ENCODE peak calls at places on chromosomes 1 and 21, in seven cellular contexts. L is K562, N is GM12878, B is SK-N-SH, R is HCT116, O is H1, C is HepG2. J is an unnamed sample. For H3K36me3 and H3K4me1, the result is how much of the 10 kb centered on the place peaks cover.

GRCh38 chr1:87240661-87241285 is 87.9 kb upstream of the LMO4 start:
- DNase-seq in L (no peak), O (no peak), N (no peak), B (no peak), R (no peak), C (no peak), J (no peak)

GRCh38 chr1:234473123-234473522 is 5.9 kb downstream of the TARBP1 start:
- DNase-seq in R (no peak), B (no peak), C (no peak), L (no peak), N (no peak), O (no peak), J (no peak)

GRCh38 chr1:201468501-201468843 is 516 bp downstream of the PHLDA3 start:
- DNase-seq in R (no peak), N (no peak), O (no peak), L (no peak), C (no peak), B (peak), J (no peak)

GRCh38 chr1:46705408-46705807 is 13.5 kb downstream of the EFCAB14 start:
- DNase-seq in C (no peak), O (no peak), B (no peak), N (no peak), L (no peak), R (no peak), J (no peak)

GRCh38 chr21:30354308-30355005 is 6.1 kb upstream of the KRTAP23-1 start:
- DNase-seq in N (no peak), R (no peak), L (no peak), C (no peak), B (no peak), O (no peak), J (no peak)

GRCh38 chr1:56506951-56507437 is 72.4 kb downstream of the PLPP3 start:
- DNase-seq in O (no peak), N (no peak), C (peak), B (no peak), R (no peak), L (no peak), J (no peak)

GRCh38 chr1:153841463-153841994 is 66.3 kb downstream of the SLC27A3 start:
- DNase-seq in B (no peak), R (no peak), L (no peak), C (no peak), O (no peak), N (no peak), J (no peak)

GRCh38 chr1:17452686-17453085 is 13.2 kb upstream of the RCC2 start:
- DNase-seq in N (no peak), R (no peak), L (no peak), O (no peak), C (no peak), B (no peak), J (no peak)

GRCh38 chr1:205440476-205441317 is 15.1 kb downstream of the BLACAT1 start:
- DNase-seq in L (peak), B (no peak), O (peak), C (peak), R (peak), N (peak), J (no peak)

GRCh38 chr21:35223480-35224156 is 174.5 kb upstream of the RUNX1 start:
- DNase-seq in O (no peak), C (no peak), L (no peak), N (no peak), R (no peak), B (no peak), J (no peak)

GRCh38 chr1:37708471-37708870 is 16.2 kb downstream of the CDCA8 start:
- DNase-seq in C (no peak), R (no peak), L (no peak), O (no peak), B (no peak), N (no peak), J (no peak)

GRCh38 chr1:20195464-20195780 is 9.1 kb upstream of the PLA2G2C start:
- DNase-seq in N (no peak), C (no peak), O (no peak), L (no peak), R (no peak), B (no peak), J (no peak)

GRCh38 chr21:22200378-22201092 is 1202.3 kb downstream of the NCAM2 start:
- DNase-seq in N (no peak), C (no peak), O (no peak), R (no peak), L (no peak), B (no peak), J (no peak)

GRCh38 chr1:143698016-143698415 is 273.8 kb downstream of the FAM72C start:
- DNase-seq in N (no peak), L (peak), C (peak), O (peak), R (peak), B (peak), J (no peak)

GRCh38 chr1:154485106-154485505 is 16.9 kb upstream of the TDRD10 start:
- DNase-seq in R (no peak), L (no peak), O (no peak), C (no peak), B (no peak), N (no peak), J (no peak)

GRCh38 chr1:150551784-150552691 is 2.8 kb downstream of the ADAMTSL4 start:
- DNase-seq in C (peak), O (no peak), R (no peak), N (no peak), B (no peak), L (peak), J (no peak)

GRCh38 chr1:152050886-152051764 is 14.3 kb upstream of the S100A11 start:
- DNase-seq in C (no peak), R (no peak), B (no peak), L (no peak), N (no peak), O (no peak), J (no peak)

GRCh38 chr1:19469004-19469403 is 16.3 kb downstream of the CAPZB start:
- DNase-seq in O (no peak), C (no peak), L (no peak), B (no peak), R (no peak), N (no peak), J (no peak)

GRCh38 chr1:151457911-151458882 is 1.1 kb downstream of the POGZ start:
- DNase-seq in B (peak), C (peak), N (peak), O (peak), R (peak), L (peak), J (peak)

GRCh38 chr21:39444406-39445145 is 1.0 kb downstream of the LCA5L start:
- DNase-seq in N (no peak), R (no peak), C (no peak), L (peak), O (no peak), B (peak), J (no peak)

GRCh38 chr1:22592919-22593790 is 29.9 kb downstream of the EPHA8 start:
- DNase-seq in R (peak), O (peak), B (no peak), C (no peak), L (no peak), N (no peak), J (no peak)

GRCh38 chr1:154743536-154744036 is 126.5 kb downstream of the KCNN3 start:
- DNase-seq in N (no peak), C (no peak), L (no peak), B (no peak), O (no peak), R (no peak), J (no peak)

GRCh38 chr21:43953028-43953427 is 59.1 kb upstream of the TRAPPC10 start:
- DNase-seq in C (no peak), R (no peak), B (no peak), N (no peak), L (no peak), O (no peak), J (no peak)

GRCh38 chr1:60547821-60548220 is 474.3 kb upstream of the C1orf87 start:
- DNase-seq in B (no peak), N (no peak), C (no peak), L (no peak), R (no peak), O (no peak), J (no peak)

GRCh38 chr21:42089093-42089631 is 18.0 kb downstream of the UMODL1 start:
- DNase-seq in B (no peak), R (no peak), L (no peak), C (no peak), O (no peak), N (no peak), J (no peak)

GRCh38 chr1:243268284-243268653 is 12.4 kb downstream of the SDCCAG8 start:
- DNase-seq in L (no peak), N (no peak), C (no peak), O (no peak), B (no peak), R (peak), J (no peak)
- TF ChIP-seq YY1 in L (no peak), N (no peak), C (no peak), O (no peak), B (no peak), R (no peak), J (no peak)

GRCh38 chr1:223761416-223761815 is 49.1 kb downstream of the CAPN2 start:
- DNase-seq in O (no peak), N (no peak), L (no peak), C (no peak), B (no peak), R (no peak), J (no peak)

GRCh38 chr1:223760833-223761232 is 48.5 kb downstream of the CAPN2 start:
- DNase-seq in R (no peak), L (no peak), C (no peak), N (no peak), B (no peak), O (no peak), J (no peak)

GRCh38 chr1:223765719-223766340 is 53.5 kb downstream of the CAPN2 start:
- DNase-seq in R (no peak), O (no peak), B (no peak), L (no peak), N (no peak), C (peak), J (no peak)

GRCh38 chr1:223763881-223764280 is 51.5 kb downstream of the CAPN2 start:
- DNase-seq in B (no peak), C (no peak), L (no peak), O (no peak), R (no peak), N (no peak), J (no peak)

DNA sequence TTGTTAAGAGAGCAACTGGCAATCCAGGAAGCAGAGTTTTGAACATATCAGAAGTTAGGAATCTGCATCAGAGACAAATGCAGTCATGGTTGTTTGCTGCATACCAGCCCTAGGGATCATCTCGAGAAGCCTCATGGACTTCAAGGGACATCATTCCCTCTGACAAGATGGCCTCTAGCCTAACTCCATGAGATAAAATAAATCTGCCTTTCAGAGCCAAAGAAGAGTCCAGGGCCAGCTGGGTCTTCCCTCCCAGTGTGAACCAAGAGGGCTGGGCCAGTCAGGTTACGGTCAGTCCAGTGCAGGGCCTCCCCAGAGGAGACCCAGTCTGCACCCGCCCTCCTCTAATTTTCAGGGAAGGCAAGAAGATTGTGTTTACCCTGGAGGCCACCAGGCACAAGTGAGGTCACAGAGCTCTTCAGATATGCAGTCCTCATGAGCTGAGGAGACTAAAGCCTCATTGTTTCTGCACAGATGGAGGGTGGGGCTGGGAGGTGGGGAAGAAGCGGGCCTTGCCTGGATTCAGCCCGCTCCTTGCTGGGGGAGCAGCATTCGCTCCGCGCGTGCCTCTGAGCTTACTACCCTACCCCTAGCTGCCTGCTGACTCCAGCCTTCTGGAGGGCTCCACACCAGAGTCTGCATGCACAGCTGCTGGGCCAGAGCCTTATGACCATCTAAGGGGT is 52.8 kb downstream of the CAPN2 start:
- DNase-seq in C (peak), B (no peak), L (peak), O (no peak), R (no peak), N (no peak), J (no peak)
- H3K36me3 ChIP-seq in C (under half), B (half or more), L (half or more), O (under half), R (under half), N (under half), J (half or more)

GRCh38 chr1:233375653-233376052 is 48.1 kb downstream of the MAP3K21 start:
- DNase-seq in L (no peak), C (no peak), B (no peak), O (no peak), R (no peak), N (no peak), J (no peak)
- H3K4me1 ChIP-seq in L (under half), C (under half), B (under half), O (under half), R (under half), N (under half), J (under half)

GRCh38 chr1:164384262-164384661 is 174.7 kb upstream of the PBX1 start:
- DNase-seq in O (no peak), C (no peak), N (no peak), B (no peak), R (no peak), L (no peak), J (no peak)

GRCh38 chr1:164380893-164381292 is 178.1 kb upstream of the PBX1 start:
- DNase-seq in O (no peak), N (no peak), L (no peak), R (peak), B (no peak), C (no peak), J (no peak)

DNA sequence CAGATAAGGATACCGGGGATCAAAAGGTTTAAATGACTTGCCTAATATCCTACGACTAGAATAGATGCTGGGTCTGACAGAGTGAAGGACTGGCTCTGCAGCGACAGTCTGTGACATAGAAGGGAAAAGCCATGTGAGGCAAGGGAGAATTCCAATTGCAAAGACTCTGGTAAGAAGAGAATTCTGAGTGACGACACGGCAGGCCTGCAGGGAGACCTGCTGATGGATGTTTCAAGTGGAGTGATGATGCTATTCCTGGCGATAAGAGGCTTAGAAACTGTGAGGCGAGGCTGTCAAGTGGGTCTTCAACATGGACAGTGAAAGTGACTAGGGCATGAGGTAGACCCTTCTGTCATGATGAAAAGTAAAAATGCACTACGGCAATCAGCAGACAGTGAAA is 176.6 kb upstream of the PBX1 start:
- DNase-seq in R (no peak), L (no peak), N (no peak), B (no peak), O (no peak), C (no peak), J (no peak)
- TF ChIP-seq YY1 in R (no peak), L (no peak), N (no peak), B (no peak), O (no peak), C (no peak), J (no peak)

J was measured in NT2/D1.